ENCODE peak calls at places on chromosomes 12 and 14, in four cellular contexts. D is RCC 7860; W is Panc1; B is stimulated activated CD8-positive, alpha-beta memory T cell treated with anti-CD3 and anti-CD28 coated beads, Interleukin-7, amount 100 ng/mL, for 24 hours. Y is an unnamed sample.

GRCh38 chr12:43281563-43281962 is 270.4 kb downstream of the ADAMTS20 start:
- DNase-seq in D (no peak), W (no peak), B (no peak), Y (no peak)

GRCh38 chr14:101111620-101112290 is 208.2 kb upstream of the RTL1 start:
- DNase-seq in D (no peak), W (no peak), B (no peak), Y (no peak)

GRCh38 chr14:64688801-64689200 is 15.4 kb upstream of the PLEKHG3 start:
- DNase-seq in D (no peak), W (no peak), B (no peak), Y (no peak)

GRCh38 chr12:14256139-14256538 is 109.3 kb upstream of the ATF7IP start:
- DNase-seq in D (no peak), W (no peak), B (no peak), Y (no peak)

GRCh38 chr14:93745603-93746273 is 42.5 kb downstream of the PRIMA1 start:
- DNase-seq in D (no peak), W (no peak), B (no peak), Y (no peak)

GRCh38 chr12:107320031-107320928 is 226.9 kb upstream of the CRY1 start:
- DNase-seq in D (no peak), W (no peak), B (peak; percentile 46), Y (peak; percentile 54)

GRCh38 chr14:34181308-34181707 is 230.4 kb upstream of the EGLN3 start:
- DNase-seq in D (no peak), W (no peak), B (no peak), Y (no peak)

GRCh38 chr12:92597997-92598396 is 104.8 kb upstream of the PLEKHG7 start:
- DNase-seq in D (peak; percentile 51), W (no peak), B (no peak), Y (peak; percentile 8)

GRCh38 chr14:54002653-54003052 is 46.0 kb upstream of the BMP4 start:
- DNase-seq in D (no peak), W (no peak), B (no peak), Y (peak; percentile 51)

GRCh38 chr14:92323031-92323915 is at the start of gene SLC24A4:
- DNase-seq in D (no peak), W (no peak), B (no peak), Y (no peak)

GRCh38 chr14:105007593-105008264 is 13.2 kb downstream of the CDCA4 start:
- DNase-seq in D (no peak), W (no peak), B (no peak), Y (no peak)

GRCh38 chr12:110317921-110318320 is 36.9 kb downstream of the ATP2A2 start:
- DNase-seq in D (no peak), W (no peak), B (no peak), Y (no peak)

GRCh38 chr14:70882771-70883492 is 24.3 kb upstream of the PCNX1 start:
- DNase-seq in D (peak; percentile 20), W (no peak), B (no peak), Y (peak; percentile 23)

GRCh38 chr12:49340971-49341776 is 4.2 kb upstream of the C1QL4 start:
- DNase-seq in D (no peak), W (no peak), B (no peak), Y (no peak)

GRCh38 chr12:12333407-12333831 is 16.6 kb downstream of the MANSC1 start:
- DNase-seq in D (no peak), W (no peak), B (no peak), Y (peak; percentile 90)

GRCh38 chr14:102095871-102096568 is 9.2 kb upstream of the HSP90AA1 start:
- DNase-seq in D (no peak), W (no peak), B (no peak), Y (no peak)

GRCh38 chr12:32457251-32458025 is 58.1 kb downstream of the FGD4 start:
- DNase-seq in D (no peak), W (no peak), B (no peak), Y (no peak)

GRCh38 chr12:68176252-68176651 is 16.7 kb upstream of the IFNG start:
- DNase-seq in D (no peak), W (no peak), B (no peak), Y (no peak)

GRCh38 chr14:104806625-104807465 is 5.9 kb downstream of the ZBTB42 start:
- DNase-seq in D (no peak), W (no peak), B (no peak), Y (no peak)

GRCh38 chr14:92563359-92563758 is 49.8 kb downstream of the RIN3 start:
- DNase-seq in D (no peak), W (no peak), B (no peak), Y (no peak)

Y was measured in kidney glomerular epithelial cell.